ENCODE peak calls at places on chromosomes 4 and X, in seven cellular contexts. C, Z, G, F, S, R and B are unnamed samples.

GRCh38 chrX:10725071-10725470 is 104.7 kb upstream of the MID1 start:
- DNase-seq in C (no peak), Z (no peak), G (no peak), F (no peak), S (no peak), R (no peak), B (peak)

GRCh38 chr4:56147371-56147770 is 198.6 kb downstream of the CEP135 start:
- DNase-seq in C (no peak), Z (no peak), G (no peak), F (no peak), S (no peak), R (no peak), B (no peak)

GRCh38 chr4:27059446-27059845 is 198.8 kb downstream of the STIM2 start:
- DNase-seq in C (no peak), Z (no peak), G (no peak), F (no peak), S (no peak), R (no peak), B (no peak)

GRCh38 chrX:7088968-7089615 is 58.4 kb upstream of the STS start:
- DNase-seq in C (no peak), Z (no peak), G (no peak), F (peak), S (no peak), R (no peak), B (no peak)

GRCh38 chrX:19512961-19513360 is 2.3 kb downstream of the MAP3K15 start:
- DNase-seq in C (no peak), Z (no peak), G (no peak), F (no peak), S (no peak), R (no peak), B (no peak)

GRCh38 chrX:37993857-37994619 is 12.3 kb upstream of the SYTL5 start:
- DNase-seq in C (no peak), Z (no peak), G (no peak), F (no peak), S (peak), R (no peak), B (peak)

GRCh38 chrX:154594491-154594890 is 9.6 kb downstream of the CTAG1A start:
- DNase-seq in C (no peak), Z (no peak), G (no peak), F (no peak), S (no peak), R (no peak), B (no peak)

GRCh38 chrX:131633285-131633917 is 89.5 kb downstream of the OR13H1 start:
- DNase-seq in C (no peak), Z (peak), G (peak), F (peak), S (peak), R (peak), B (peak)

DNA sequence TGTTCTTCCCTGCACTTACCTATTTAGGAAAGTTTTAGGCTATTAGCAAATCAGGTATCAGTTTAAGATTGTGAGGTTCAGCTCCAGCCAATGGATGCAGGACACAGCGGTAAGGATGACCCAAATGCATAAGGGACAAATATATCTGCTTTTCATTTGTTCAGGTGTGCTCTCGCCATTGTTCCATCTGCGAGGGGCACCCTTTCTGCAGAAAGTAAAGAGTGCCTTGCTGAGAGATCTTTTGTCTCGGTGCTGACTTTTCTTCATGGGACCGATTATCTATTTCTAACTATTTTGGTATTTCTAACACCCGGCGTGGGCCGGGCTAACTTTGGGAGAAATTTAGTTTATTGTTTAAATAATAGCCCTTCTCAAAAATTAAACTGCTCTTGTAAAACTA is 49.0 kb downstream of the CCDC149 start:
- DNase-seq in C (no peak), Z (no peak), G (no peak), F (no peak), S (no peak), R (no peak), B (no peak)
- H3K27ac ChIP-seq in C (no peak), Z (no peak), G (no peak), F (no peak), S (no peak), R (no peak), B (no peak)

DNA sequence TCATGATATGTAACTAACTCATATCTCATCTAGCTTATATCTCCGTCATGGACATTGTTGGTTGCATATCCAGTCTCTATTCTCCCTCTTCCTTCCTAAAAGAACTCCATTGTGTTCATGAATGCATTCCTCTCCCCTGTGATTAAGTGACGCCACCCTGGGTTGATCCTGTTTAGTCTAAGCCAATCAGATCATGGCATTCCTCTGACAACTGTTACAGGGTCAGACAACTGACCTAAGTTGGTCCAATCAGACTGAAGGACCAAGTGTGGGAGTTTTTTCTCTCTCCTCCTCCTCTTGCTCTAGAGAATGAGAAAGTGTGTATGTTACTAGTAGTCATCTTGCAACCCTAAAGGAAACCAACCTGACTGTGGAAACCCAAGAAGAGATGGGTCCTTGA is 3.6 kb downstream of the APOO start:
- DNase-seq in C (no peak), Z (no peak), G (no peak), F (no peak), S (no peak), R (no peak), B (no peak)
- H3K27ac ChIP-seq in C (no peak), Z (no peak), G (no peak), F (no peak), S (no peak), R (peak), B (peak)

GRCh38 chr4:123744664-123745290 is 348.2 kb downstream of the SPRY1 start:
- DNase-seq in C (no peak), Z (no peak), G (peak), F (no peak), S (no peak), R (no peak), B (no peak)

GRCh38 chr4:123749408-123749807 is 352.8 kb downstream of the SPRY1 start:
- DNase-seq in C (no peak), Z (no peak), G (no peak), F (no peak), S (no peak), R (peak), B (no peak)

GRCh38 chr4:123746981-123747380 is 350.4 kb downstream of the SPRY1 start:
- DNase-seq in C (no peak), Z (no peak), G (no peak), F (no peak), S (no peak), R (no peak), B (no peak)

GRCh38 chr4:123750044-123750443 is 353.4 kb downstream of the SPRY1 start:
- DNase-seq in C (no peak), Z (no peak), G (no peak), F (no peak), S (no peak), R (no peak), B (no peak)

GRCh38 chr4:123748806-123749205 is 352.2 kb downstream of the SPRY1 start:
- DNase-seq in C (no peak), Z (no peak), G (no peak), F (no peak), S (no peak), R (no peak), B (no peak)
- H3K27ac ChIP-seq in C (no peak), Z (no peak), G (no peak), F (no peak), S (no peak), R (peak), B (no peak)

DNA sequence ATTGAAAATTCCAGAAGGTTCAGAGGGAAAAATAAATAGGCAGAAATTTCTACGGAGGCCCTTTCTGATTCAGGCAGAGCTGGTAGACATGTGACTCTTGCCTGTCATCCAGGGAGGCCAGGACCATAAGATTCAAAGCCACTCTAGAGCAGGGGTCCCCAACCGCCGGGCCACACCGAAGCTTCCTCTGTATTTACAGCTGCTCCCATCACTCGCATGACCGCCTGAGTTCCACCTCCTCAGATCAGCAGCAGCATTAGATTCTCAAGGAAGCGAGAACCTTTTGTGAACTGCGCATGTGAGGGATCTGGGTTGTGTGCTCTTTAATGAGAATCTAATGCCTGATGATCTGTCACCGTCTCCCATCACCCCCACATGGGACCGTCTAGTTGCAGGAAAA is 72.2 kb downstream of the RWDD4 start:
- DNase-seq in C (no peak), Z (no peak), G (no peak), F (no peak), S (no peak), R (no peak), B (no peak)
- H3K27ac ChIP-seq in C (no peak), Z (no peak), G (no peak), F (no peak), S (no peak), R (peak), B (no peak)

DNA sequence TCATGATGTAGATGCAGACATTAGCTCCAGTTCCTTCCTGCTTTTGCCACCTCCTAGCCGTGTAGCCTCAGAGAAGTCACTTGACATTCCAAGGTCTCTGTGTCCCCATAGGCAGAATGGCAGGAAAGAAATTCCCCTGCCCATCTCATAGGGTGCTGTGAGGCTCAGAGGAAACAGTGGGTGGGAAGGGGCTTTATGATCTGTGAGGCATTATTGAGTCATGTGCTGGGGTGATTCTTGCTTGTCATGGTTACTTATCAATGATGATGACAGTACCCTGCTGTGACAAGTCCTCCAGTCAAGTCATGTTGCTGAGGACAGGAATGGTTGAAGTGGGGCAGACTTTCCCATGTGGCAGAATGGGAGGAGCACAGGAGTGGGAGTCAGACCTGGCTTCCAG is 63.7 kb downstream of the MSX1 start:
- DNase-seq in C (no peak), Z (no peak), G (no peak), F (no peak), S (no peak), R (no peak), B (no peak)
- H3K27ac ChIP-seq in C (no peak), Z (no peak), G (no peak), F (no peak), S (no peak), R (no peak), B (no peak)

DNA sequence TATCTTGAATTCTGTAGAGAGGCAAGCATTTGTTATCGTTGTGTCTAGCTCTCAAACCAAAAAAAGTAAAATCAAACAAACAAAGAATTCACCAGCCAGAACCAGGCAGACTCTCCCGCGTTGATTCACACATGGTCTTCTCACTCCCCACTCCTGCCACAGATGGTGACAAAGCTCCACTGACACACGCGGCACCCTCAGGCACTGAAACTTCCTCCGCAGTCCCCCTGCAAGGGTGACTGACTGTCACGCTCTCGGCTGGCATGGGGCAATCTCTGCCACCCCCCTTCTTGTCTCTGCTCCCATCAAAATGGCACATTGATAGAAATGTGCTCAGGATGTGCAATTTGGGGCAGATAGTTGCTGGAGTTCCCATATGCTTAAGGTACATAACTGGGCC is 304.9 kb downstream of the DHX15 start:
- DNase-seq in C (no peak), Z (no peak), G (no peak), F (no peak), S (no peak), R (no peak), B (no peak)
- H3K27ac ChIP-seq in C (no peak), Z (no peak), G (no peak), F (no peak), S (no peak), R (no peak), B (no peak)

DNA sequence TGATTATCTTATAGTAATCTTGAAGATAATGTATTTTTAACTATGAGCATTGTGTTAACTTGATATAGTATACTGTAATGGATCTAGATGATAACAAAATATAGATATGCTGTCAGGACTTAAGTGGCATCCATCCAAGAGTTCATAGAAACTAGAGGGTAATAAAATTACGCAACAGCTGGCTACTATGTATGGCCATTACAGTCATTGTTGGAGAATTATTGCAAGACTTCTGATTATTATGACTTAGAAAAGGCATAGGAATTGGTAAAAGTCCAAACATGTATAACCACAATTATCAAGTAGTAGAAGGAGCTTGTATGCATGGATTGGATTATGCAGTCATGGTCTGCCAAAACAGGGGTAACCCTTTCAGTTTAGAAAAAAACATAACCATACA is 9.5 kb downstream of the OGT start:
- DNase-seq in C (no peak), Z (no peak), G (no peak), F (no peak), S (no peak), R (no peak), B (no peak)
- H3K27ac ChIP-seq in C (peak), Z (no peak), G (no peak), F (no peak), S (no peak), R (peak), B (no peak)